ENCODE peak calls at places on chromosomes 1 and 21, in six cellular contexts. M is tibial nerve; E is K562; Y is colonic mucosa; G is GM06990; X is CD8-positive, alpha-beta T cell. S is an unnamed sample.

GRCh38 chr1:117237701-117238413 is 27.1 kb upstream of the VTCN1 start:
- DNase-seq in E (no peak), X (no peak), Y (no peak), G (no peak), M (no peak), S (no peak)

GRCh38 chr1:37282763-37283162 is 191.6 kb upstream of the ZC3H12A start:
- DNase-seq in G (no peak), M (no peak), X (no peak), Y (no peak), E (no peak), S (no peak)

GRCh38 chr1:160814856-160815255 is 18.9 kb downstream of the LY9 start:
- DNase-seq in G (no peak), Y (no peak), M (no peak), E (no peak), X (no peak), S (no peak)

GRCh38 chr1:209871006-209871405 is 43.2 kb downstream of the UTP25 start:
- DNase-seq in Y (no peak), E (no peak), M (no peak), G (no peak), X (no peak), S (no peak)

GRCh38 chr21:41876928-41877652 is 2.1 kb downstream of the PRDM15 start:
- DNase-seq in Y (no peak), M (no peak), E (no peak), G (no peak), X (no peak), S (no peak)

GRCh38 chr1:31509124-31510072 is 66.9 kb upstream of the TINAGL1 start:
- DNase-seq in G (peak; percentile 34), Y (peak; percentile 59), X (no peak), E (no peak), M (no peak), S (no peak)

GRCh38 chr1:56710646-56711045 is 65.5 kb downstream of the PRKAA2 start:
- DNase-seq in X (no peak), Y (no peak), E (no peak), M (no peak), G (no peak), S (no peak)

GRCh38 chr21:26769613-26770188 is 75.5 kb downstream of the ADAMTS1 start:
- DNase-seq in Y (no peak), M (no peak), E (no peak), X (no peak), G (no peak), S (peak; percentile 15)

GRCh38 chr1:166978795-166979194 is 3.5 kb upstream of the ILDR2 start:
- DNase-seq in Y (no peak), M (no peak), X (no peak), G (no peak), E (no peak), S (no peak)

GRCh38 chr1:75841421-75841820 is 44.7 kb downstream of the MSH4 start:
- DNase-seq in X (no peak), G (no peak), Y (no peak), M (no peak), E (no peak), S (no peak)

GRCh38 chr1:6351480-6352137 is 42.0 kb downstream of the ACOT7 start:
- DNase-seq in G (no peak), M (no peak), Y (peak; percentile 66), E (no peak), X (no peak), S (peak; percentile 67)

GRCh38 chr1:226428348-226429050 is 20.6 kb upstream of the PARP1 start:
- DNase-seq in X (no peak), M (no peak), Y (no peak), G (no peak), E (no peak), S (no peak)

GRCh38 chr1:107662976-107663375 is 302.0 kb downstream of the VAV3 start:
- DNase-seq in Y (no peak), E (no peak), G (no peak), M (no peak), X (no peak), S (no peak)

GRCh38 chr1:29690156-29690555 is 453.8 kb downstream of the PTPRU start:
- DNase-seq in M (no peak), G (no peak), E (no peak), X (no peak), Y (no peak), S (no peak)

GRCh38 chr1:165078391-165078790 is 278.1 kb downstream of the LMX1A start:
- DNase-seq in M (no peak), X (no peak), Y (no peak), E (no peak), G (no peak), S (no peak)

GRCh38 chr1:232826318-232826717 is 21.1 kb downstream of the MAP10 start:
- DNase-seq in E (no peak), X (no peak), M (no peak), Y (no peak), G (no peak), S (no peak)

GRCh38 chr21:45908536-45909237 is 72.9 kb upstream of the COL6A1 start:
- DNase-seq in X (no peak), G (no peak), M (no peak), Y (no peak), E (no peak), S (no peak)

GRCh38 chr1:157993179-157994080 is at the start of gene KIRREL1:
- DNase-seq in E (no peak), Y (peak; percentile 48), M (peak; percentile 52), G (no peak), X (no peak), S (no peak)

GRCh38 chr1:180264595-180264994 is 34.5 kb downstream of the LHX4 start:
- DNase-seq in X (no peak), Y (no peak), M (no peak), G (no peak), E (no peak), S (no peak)

GRCh38 chr21:41048141-41048540 is 119.8 kb upstream of the BACE2 start:
- DNase-seq in M (no peak), X (no peak), Y (no peak), E (no peak), G (no peak), S (no peak)

GRCh38 chr1:156281281-156282142 is 1.1 kb downstream of the SMG5 start:
- DNase-seq in E (peak; percentile 85), X (no peak), M (no peak), G (peak; percentile 56), Y (no peak), S (peak; percentile 71)

GRCh38 chr1:220843481-220844011 is 35.7 kb upstream of the HLX start:
- DNase-seq in M (peak; percentile 21), G (no peak), E (no peak), X (no peak), Y (no peak), S (no peak)

GRCh38 chr1:204651843-204652421 is 33.6 kb downstream of the LRRN2 start:
- DNase-seq in E (no peak), Y (peak; percentile 21), G (no peak), M (no peak), X (no peak), S (peak; percentile 28)

GRCh38 chr1:117436528-117436927 is 69.3 kb downstream of the MAN1A2 start:
- DNase-seq in M (no peak), G (no peak), X (no peak), Y (no peak), E (no peak), S (no peak)

GRCh38 chr1:201288007-201288406 is 4.7 kb downstream of the PKP1 start:
- DNase-seq in X (no peak), G (no peak), M (no peak), E (no peak), Y (no peak), S (no peak)

DNA sequence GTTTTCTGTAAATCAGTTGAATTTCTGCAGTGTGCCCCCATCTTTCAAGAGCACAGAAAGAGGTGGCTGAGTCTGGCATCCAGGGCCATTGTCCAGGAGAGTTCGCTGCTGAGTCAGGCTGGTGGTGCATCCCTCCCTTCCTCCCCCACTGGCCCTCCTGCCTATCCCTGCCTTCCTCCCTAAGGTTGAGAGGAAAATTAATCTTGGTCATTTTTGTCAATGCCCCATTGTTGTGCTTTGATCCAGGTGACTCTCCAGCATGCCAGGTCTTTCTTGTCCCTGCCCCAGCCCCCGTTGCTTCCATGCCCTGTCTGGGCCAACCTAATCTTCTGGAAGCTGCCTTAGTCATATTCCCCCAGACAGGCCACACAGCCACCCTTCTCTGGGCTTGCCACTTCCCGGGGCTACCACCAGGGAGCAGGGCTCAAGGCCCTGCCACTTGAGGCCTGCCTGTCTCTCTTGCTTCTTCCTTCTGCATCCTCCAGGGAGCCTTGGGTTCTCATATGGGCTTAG is 26.6 kb downstream of the PROK1 start:
- DNase-seq in M (no peak), E (no peak), G (no peak), Y (peak; percentile 25), X (no peak), S (no peak)
- TF ChIP-seq CTCF in M (no peak), E (no peak), G (peak; percentile 34), Y (no peak), X (no peak), S (no peak)

GRCh38 chr1:184145083-184145482 is 93.6 kb downstream of the TSEN15 start:
- DNase-seq in X (no peak), M (no peak), Y (no peak), E (no peak), G (no peak), S (no peak)
- H3K27me3 ChIP-seq in X (peaks cover 5% of the 10 kb centered on the region), M (no peaks in the 10 kb centered on the region), Y (no peaks in the 10 kb centered on the region), E (peaks cover 12% of the 10 kb centered on the region), G (peaks cover 3% of the 10 kb centered on the region), S (no peaks in the 10 kb centered on the region)

GRCh38 chr1:212753766-212754165 is 37.8 kb downstream of the NSL1 start:
- DNase-seq in Y (no peak), E (no peak), M (no peak), G (no peak), X (no peak), S (no peak)

GRCh38 chr1:212746546-212746945 is 45.0 kb downstream of the NSL1 start:
- DNase-seq in Y (no peak), G (no peak), M (no peak), X (no peak), E (no peak), S (no peak)

GRCh38 chr1:212752256-212752933 is 39.2 kb downstream of the NSL1 start:
- DNase-seq in E (no peak), M (no peak), X (no peak), G (no peak), Y (no peak), S (no peak)

GRCh38 chr1:212752934-212753497 is 38.6 kb downstream of the NSL1 start:
- DNase-seq in Y (no peak), M (no peak), G (peak; percentile 57), X (no peak), E (no peak), S (no peak)

GRCh38 chr1:212749924-212750535 is 41.5 kb downstream of the NSL1 start:
- DNase-seq in X (no peak), G (no peak), E (peak; percentile 67), Y (no peak), M (no peak), S (peak; percentile 22)
- TF ChIP-seq CTCF in X (peak; percentile 75), G (peak; percentile 61), E (peak; percentile 82), Y (peak; percentile 67), M (peak; percentile 39), S (peak; percentile 91)

GRCh38 chr21:34999397-34999941 is 49.6 kb downstream of the RUNX1 start:
- DNase-seq in M (no peak), G (no peak), Y (no peak), X (no peak), E (no peak), S (no peak)
- H3K27me3 ChIP-seq in M (no peaks in the 10 kb centered on the region), G (no peaks in the 10 kb centered on the region), Y (no peaks in the 10 kb centered on the region), X (no peaks in the 10 kb centered on the region), E (no peaks in the 10 kb centered on the region), S (no peaks in the 10 kb centered on the region)

S was measured in BE2C.